ENCODE peak calls at places on chromosomes 16 and 17, in six cellular contexts. H, B, S, T, M and D are unnamed samples.

GRCh38 chr17:67180275-67180674 is 64.7 kb downstream of the HELZ start:
- DNase-seq in H (no peak), B (no peak), S (no peak), T (no peak), M (no peak), D (no peak)

GRCh38 chr17:33862772-33863602 is 392.1 kb upstream of the CCL2 start:
- DNase-seq in H (no peak), B (no peak), S (no peak), T (no peak), M (no peak), D (no peak)

GRCh38 chr17:37698132-37698615 is 46.7 kb downstream of the HNF1B start:
- DNase-seq in H (no peak), B (no peak), S (peak; percentile 39), T (no peak), M (no peak), D (peak; percentile 24)

GRCh38 chr16:10521681-10522274 is 58.6 kb downstream of the EMP2 start:
- DNase-seq in H (no peak), B (peak; percentile 17), S (peak; percentile 73), T (peak; percentile 18), M (no peak), D (peak; percentile 58)

GRCh38 chr16:85722497-85722896 is 28.4 kb downstream of the C16orf74 start:
- DNase-seq in H (no peak), B (no peak), S (no peak), T (no peak), M (no peak), D (no peak)

GRCh38 chr16:17266606-17267313 is 204.0 kb downstream of the XYLT1 start:
- DNase-seq in H (peak; percentile 91), B (no peak), S (no peak), T (no peak), M (no peak), D (no peak)

GRCh38 chr16:27847030-27847550 is 216.4 kb downstream of the GSG1L start:
- DNase-seq in H (no peak), B (no peak), S (peak; percentile 48), T (no peak), M (no peak), D (no peak)

GRCh38 chr17:47603830-47604229 is 45.9 kb upstream of the KPNB1 start:
- DNase-seq in H (peak; percentile 64), B (no peak), S (no peak), T (no peak), M (no peak), D (no peak)

GRCh38 chr16:13702614-13703013 is 217.3 kb upstream of the ERCC4 start:
- DNase-seq in H (no peak), B (no peak), S (no peak), T (no peak), M (no peak), D (no peak)

GRCh38 chr16:49731911-49732310 is 124.0 kb downstream of the ZNF423 start:
- DNase-seq in H (no peak), B (no peak), S (no peak), T (no peak), M (no peak), D (no peak)

GRCh38 chr17:77098884-77099545 is 41.8 kb upstream of the SEC14L1 start:
- DNase-seq in H (no peak), B (no peak), S (no peak), T (no peak), M (no peak), D (no peak)

GRCh38 chr16:1078579-1079021 is 6.1 kb downstream of the SSTR5 start:
- DNase-seq in H (peak; percentile 90), B (no peak), S (peak; percentile 57), T (no peak), M (peak; percentile 68), D (no peak)

GRCh38 chr17:81253358-81254131 is 14.4 kb downstream of the NDUFAF8 start:
- DNase-seq in H (peak; percentile 62), B (peak; percentile 43), S (peak; percentile 47), T (peak; percentile 60), M (no peak), D (peak; percentile 67)

GRCh38 chr17:77610980-77611641 is 347.4 kb upstream of the TNRC6C start:
- DNase-seq in H (no peak), B (no peak), S (no peak), T (no peak), M (no peak), D (no peak)

GRCh38 chr17:28997811-28998210 is 8.0 kb downstream of the SEZ6 start:
- DNase-seq in H (peak; percentile 70), B (no peak), S (no peak), T (no peak), M (no peak), D (no peak)

GRCh38 chr17:6831662-6832263 is at the start of gene TEKT1:
- DNase-seq in H (no peak), B (peak; percentile 34), S (peak; percentile 75), T (peak; percentile 67), M (peak; percentile 25), D (peak; percentile 77)

GRCh38 chr17:62987136-62987535 is 21.1 kb downstream of the TANC2 start:
- DNase-seq in H (no peak), B (no peak), S (no peak), T (no peak), M (no peak), D (no peak)

GRCh38 chr16:79372504-79373184 is 227.9 kb downstream of the MAF start:
- DNase-seq in H (no peak), B (no peak), S (no peak), T (peak; percentile 61), M (no peak), D (peak; percentile 61)

GRCh38 chr17:44024271-44024663 is 9.5 kb upstream of the TMEM101 start:
- DNase-seq in H (peak; percentile 99), B (no peak), S (no peak), T (no peak), M (no peak), D (no peak)

GRCh38 chr17:77231076-77231871 is 90.5 kb downstream of the SEC14L1 start:
- DNase-seq in H (no peak), B (no peak), S (no peak), T (no peak), M (no peak), D (no peak)

GRCh38 chr17:67689534-67690177 is 28.1 kb upstream of the NOL11 start:
- DNase-seq in H (peak; percentile 80), B (peak; percentile 14), S (peak; percentile 72), T (peak; percentile 21), M (no peak), D (peak; percentile 56)

GRCh38 chr17:21186399-21187187 is 27.4 kb downstream of the TMEM11 start:
- DNase-seq in H (no peak), B (no peak), S (peak; percentile 76), T (no peak), M (no peak), D (no peak)

GRCh38 chr17:73637866-73638265 is 6.4 kb downstream of the SDK2 start:
- DNase-seq in H (no peak), B (no peak), S (no peak), T (no peak), M (no peak), D (no peak)

GRCh38 chr17:77304746-77305473 is 164.1 kb downstream of the SEC14L1 start:
- DNase-seq in H (no peak), B (no peak), S (peak; percentile 57), T (no peak), M (no peak), D (no peak)

GRCh38 chr17:16419929-16420271 is 4.5 kb downstream of the TRPV2 start:
- DNase-seq in H (no peak), B (no peak), S (peak; percentile 73), T (peak; percentile 57), M (no peak), D (peak; percentile 79)

GRCh38 chr16:77385481-77385880 is 49.4 kb downstream of the ADAMTS18 start:
- DNase-seq in H (no peak), B (no peak), S (peak; percentile 35), T (no peak), M (no peak), D (no peak)

GRCh38 chr16:29007865-29008593 is 23.2 kb downstream of the LAT start:
- DNase-seq in H (no peak), B (peak; percentile 52), S (peak; percentile 52), T (peak; percentile 78), M (no peak), D (peak; percentile 81)

GRCh38 chr16:12539185-12539929 is 264.3 kb downstream of the CPPED1 start:
- DNase-seq in H (no peak), B (no peak), S (peak; percentile 24), T (peak; percentile 41), M (no peak), D (peak; percentile 57)

GRCh38 chr16:17836868-17837602 is 366.3 kb upstream of the XYLT1 start:
- DNase-seq in H (no peak), B (no peak), S (no peak), T (no peak), M (no peak), D (no peak)

GRCh38 chr16:27417047-27417671 is 15.2 kb downstream of the IL21R start:
- DNase-seq in H (no peak), B (no peak), S (no peak), T (no peak), M (no peak), D (peak; percentile 53)

GRCh38 chr16:24516900-24517669 is 22.3 kb upstream of the RBBP6 start:
- DNase-seq in H (peak; percentile 82), B (peak; percentile 62), S (peak; percentile 86), T (peak; percentile 75), M (peak; percentile 23), D (peak; percentile 87)

GRCh38 chr16:82699711-82700495 is 73.1 kb downstream of the CDH13 start:
- DNase-seq in H (no peak), B (no peak), S (peak; percentile 88), T (no peak), M (no peak), D (no peak)

GRCh38 chr16:87680272-87680644 is 78.0 kb downstream of the JPH3 start:
- DNase-seq in H (no peak), B (no peak), S (no peak), T (no peak), M (no peak), D (no peak)

GRCh38 chr17:80292557-80292956 is 31.9 kb downstream of the RNF213 start:
- DNase-seq in H (no peak), B (no peak), S (no peak), T (no peak), M (no peak), D (no peak)

GRCh38 chr17:51257150-51258081 is 2.4 kb downstream of the MBTD1 start:
- DNase-seq in H (no peak), B (no peak), S (no peak), T (no peak), M (no peak), D (no peak)

GRCh38 chr17:58329035-58329807 is 626 bp upstream of the TSPOAP1 start:
- DNase-seq in H (peak; percentile 30), B (peak; percentile 68), S (no peak), T (peak; percentile 83), M (peak; percentile 40), D (peak; percentile 94)

GRCh38 chr16:85354623-85355514 is 242.6 kb upstream of the CIBAR2 start:
- DNase-seq in H (no peak), B (no peak), S (peak; percentile 38), T (no peak), M (no peak), D (no peak)